ENCODE peak calls at places on chromosomes 3 and 15, in eight cellular contexts. S, E, W, T, M, N, U and O are unnamed samples.

GRCh38 chr15:75063338-75063737 is 39.9 kb downstream of the PPCDC start:
- DNase-seq in S (no peak), E (no peak), N (no peak), U (no peak), T (peak; percentile 54), W (no peak), M (peak; percentile 78), O (no peak)

GRCh38 chr3:42809202-42809601 is at the start of gene ACKR2:
- DNase-seq in M (no peak), E (no peak), N (no peak), W (no peak), T (no peak), U (no peak), S (no peak), O (no peak)

GRCh38 chr15:71775857-71776256 is 34.5 kb upstream of the NR2E3 start:
- DNase-seq in S (no peak), N (no peak), U (no peak), W (no peak), T (no peak), M (no peak), E (no peak), O (no peak)

GRCh38 chr3:9067352-9067975 is 104.2 kb upstream of the RAD18 start:
- DNase-seq in U (no peak), S (no peak), W (peak; percentile 50), N (peak; percentile 72), E (no peak), M (peak; percentile 78), T (peak; percentile 49), O (no peak)

GRCh38 chr3:29649815-29650547 is 369.1 kb downstream of the RBMS3 start:
- DNase-seq in U (no peak), W (no peak), N (no peak), S (no peak), E (no peak), M (peak; percentile 29), T (peak; percentile 15), O (no peak)

GRCh38 chr3:45311953-45312795 is 76.2 kb upstream of the LARS2 start:
- DNase-seq in S (no peak), W (no peak), N (no peak), M (no peak), U (no peak), E (no peak), T (no peak), O (no peak)

GRCh38 chr3:129934234-129935123 is 40.0 kb upstream of the TRH start:
- DNase-seq in M (peak; percentile 40), S (no peak), N (peak; percentile 77), T (no peak), E (peak; percentile 17), U (no peak), W (peak; percentile 26), O (peak; percentile 2)

GRCh38 chr3:87076951-87077350 is 86.0 kb upstream of the VGLL3 start:
- DNase-seq in S (no peak), E (no peak), W (no peak), U (no peak), M (peak; percentile 60), T (peak; percentile 49), N (no peak), O (no peak)

GRCh38 chr3:73766599-73767378 is 142.0 kb upstream of the PDZRN3 start:
- DNase-seq in U (no peak), M (peak; percentile 95), W (no peak), E (no peak), T (peak; percentile 27), S (no peak), N (no peak), O (no peak)

GRCh38 chr15:100307241-100307855 is 34.4 kb downstream of the ADAMTS17 start:
- DNase-seq in U (no peak), M (no peak), W (no peak), S (no peak), N (no peak), E (no peak), T (no peak), O (no peak)

GRCh38 chr3:48413611-48414010 is 16.3 kb downstream of the PLXNB1 start:
- DNase-seq in W (no peak), U (peak; percentile 35), M (no peak), E (no peak), S (no peak), T (no peak), N (no peak), O (no peak)

GRCh38 chr15:82647045-82647834 is at the start of gene CPEB1:
- DNase-seq in W (peak; percentile 70), U (peak; percentile 80), N (peak; percentile 89), S (peak; percentile 24), T (peak; percentile 35), M (peak; percentile 47), E (peak; percentile 31), O (peak; percentile 70)

GRCh38 chr15:42608110-42608531 is 32.7 kb downstream of the STARD9 start:
- DNase-seq in S (no peak), N (no peak), U (no peak), W (no peak), E (peak; percentile 50), M (peak; percentile 63), T (peak; percentile 84), O (no peak)

GRCh38 chr15:25676070-25676469 is 187.1 kb downstream of the ATP10A start:
- DNase-seq in E (no peak), M (no peak), N (no peak), U (no peak), T (no peak), W (no peak), S (no peak), O (no peak)

GRCh38 chr3:49717539-49718418 is 1.7 kb downstream of the AMIGO3 start:
- DNase-seq in S (no peak), T (no peak), N (peak; percentile 37), U (no peak), E (no peak), M (no peak), W (no peak), O (no peak)